ENCODE peak calls at places on chromosomes 11 and 22, in eight cellular contexts. One of them, this sample, is unnamed.
A peak's percentile ranks its signal among the peaks of the same experiment; 100 is the strongest.

GRCh38 chr11:36092314-36093030 is 148.6 kb downstream of the LDLRAD3 start:
- DNase-seq in cardiac muscle cell: no peak
- DNase-seq in neural progenitor cell: no peak
- DNase-seq in ovary: no peak
- DNase-seq in A549: no peak
- DNase-seq in sigmoid colon: no peak
- DNase-seq in astrocyte: no peak
- DNase-seq in brain microvascular endothelial cell: no peak
- DNase-seq in this sample: no peak

GRCh38 chr11:13337986-13338436 is 60.4 kb downstream of the BMAL1 start:
- DNase-seq in cardiac muscle cell: peak; percentile 61
- DNase-seq in neural progenitor cell: no peak
- DNase-seq in ovary: no peak
- DNase-seq in A549: peak; percentile 34
- DNase-seq in sigmoid colon: no peak
- DNase-seq in astrocyte: peak; percentile 79
- DNase-seq in brain microvascular endothelial cell: peak; percentile 66
- DNase-seq in this sample: peak; percentile 44

GRCh38 chr22:31343235-31344191 is 2.6 kb downstream of the PATZ1 start:
- DNase-seq in cardiac muscle cell: peak; percentile 35
- DNase-seq in neural progenitor cell: peak; percentile 93
- DNase-seq in ovary: peak; percentile 66
- DNase-seq in A549: no peak
- DNase-seq in sigmoid colon: no peak
- DNase-seq in astrocyte: no peak
- DNase-seq in brain microvascular endothelial cell: no peak
- DNase-seq in this sample: peak; percentile 44

GRCh38 chr11:33402066-33402465 is 144.9 kb downstream of the HIPK3 start:
- DNase-seq in cardiac muscle cell: peak; percentile 6
- DNase-seq in neural progenitor cell: no peak
- DNase-seq in ovary: no peak
- DNase-seq in A549: no peak
- DNase-seq in sigmoid colon: no peak
- DNase-seq in astrocyte: no peak
- DNase-seq in brain microvascular endothelial cell: no peak
- DNase-seq in this sample: peak; percentile 14

GRCh38 chr11:65868076-65868667 is 4.4 kb downstream of the EFEMP2 start:
- DNase-seq in cardiac muscle cell: no peak
- DNase-seq in neural progenitor cell: peak; percentile 80
- DNase-seq in ovary: peak; percentile 28
- DNase-seq in A549: no peak
- DNase-seq in sigmoid colon: peak; percentile 70
- DNase-seq in astrocyte: no peak
- DNase-seq in brain microvascular endothelial cell: no peak
- DNase-seq in this sample: peak; percentile 39

GRCh38 chr22:48748113-48748859 is 1079.4 kb downstream of the BRD1 start:
- DNase-seq in cardiac muscle cell: no peak
- DNase-seq in neural progenitor cell: no peak
- DNase-seq in ovary: no peak
- DNase-seq in A549: no peak
- DNase-seq in sigmoid colon: peak; percentile 51
- DNase-seq in astrocyte: no peak
- DNase-seq in brain microvascular endothelial cell: no peak
- DNase-seq in this sample: no peak

GRCh38 chr11:125624756-125625213 is at the start of gene CHEK1:
- DNase-seq in cardiac muscle cell: no peak
- DNase-seq in neural progenitor cell: no peak
- DNase-seq in ovary: peak; percentile 10
- DNase-seq in A549: no peak
- DNase-seq in sigmoid colon: no peak
- DNase-seq in astrocyte: no peak
- DNase-seq in brain microvascular endothelial cell: no peak
- DNase-seq in this sample: no peak

GRCh38 chr11:122697636-122698167 is 42.2 kb downstream of the UBASH3B start:
- DNase-seq in cardiac muscle cell: peak; percentile 70
- DNase-seq in neural progenitor cell: no peak
- DNase-seq in ovary: no peak
- DNase-seq in A549: no peak
- DNase-seq in sigmoid colon: no peak
- DNase-seq in astrocyte: peak; percentile 54
- DNase-seq in brain microvascular endothelial cell: no peak
- DNase-seq in this sample: peak; percentile 67

GRCh38 chr11:65855927-65856363 is 2.0 kb downstream of the CFL1 start:
- DNase-seq in cardiac muscle cell: no peak
- DNase-seq in neural progenitor cell: peak; percentile 8
- DNase-seq in ovary: no peak
- DNase-seq in A549: no peak
- DNase-seq in sigmoid colon: no peak
- DNase-seq in astrocyte: no peak
- DNase-seq in brain microvascular endothelial cell: no peak
- DNase-seq in this sample: peak; percentile 4

GRCh38 chr11:125494033-125494364 is 2.1 kb downstream of the FEZ1 start:
- DNase-seq in cardiac muscle cell: no peak
- DNase-seq in neural progenitor cell: peak; percentile 15
- DNase-seq in ovary: no peak
- DNase-seq in A549: no peak
- DNase-seq in sigmoid colon: no peak
- DNase-seq in astrocyte: no peak
- DNase-seq in brain microvascular endothelial cell: no peak
- DNase-seq in this sample: no peak

GRCh38 chr11:19735512-19735911 is 22.9 kb downstream of the NAV2 start:
- DNase-seq in cardiac muscle cell: peak; percentile 30
- DNase-seq in neural progenitor cell: no peak
- DNase-seq in ovary: no peak
- DNase-seq in A549: no peak
- DNase-seq in sigmoid colon: no peak
- DNase-seq in astrocyte: peak; percentile 41
- DNase-seq in brain microvascular endothelial cell: peak; percentile 41
- DNase-seq in this sample: no peak

GRCh38 chr11:36075053-36075452 is 131.2 kb downstream of the LDLRAD3 start:
- DNase-seq in cardiac muscle cell: peak; percentile 82
- DNase-seq in neural progenitor cell: no peak
- DNase-seq in ovary: no peak
- DNase-seq in A549: no peak
- DNase-seq in sigmoid colon: no peak
- DNase-seq in astrocyte: peak; percentile 86
- DNase-seq in brain microvascular endothelial cell: peak; percentile 65
- DNase-seq in this sample: no peak

GRCh38 chr11:22234743-22235142 is 41.9 kb downstream of the ANO5 start:
- DNase-seq in cardiac muscle cell: no peak
- DNase-seq in neural progenitor cell: peak; percentile 33
- DNase-seq in ovary: no peak
- DNase-seq in A549: no peak
- DNase-seq in sigmoid colon: no peak
- DNase-seq in astrocyte: no peak
- DNase-seq in brain microvascular endothelial cell: no peak
- DNase-seq in this sample: no peak

GRCh38 chr11:70471254-70471653 is 72.9 kb downstream of the CTTN start:
- DNase-seq in cardiac muscle cell: peak; percentile 50
- DNase-seq in neural progenitor cell: peak; percentile 78
- DNase-seq in ovary: peak; percentile 15
- DNase-seq in A549: peak; percentile 51
- DNase-seq in sigmoid colon: peak; percentile 47
- DNase-seq in astrocyte: no peak
- DNase-seq in brain microvascular endothelial cell: peak; percentile 28
- DNase-seq in this sample: peak; percentile 76

GRCh38 chr11:66047541-66048365 is 1.2 kb downstream of the GAL3ST3 start:
- DNase-seq in cardiac muscle cell: no peak
- DNase-seq in neural progenitor cell: no peak
- DNase-seq in ovary: no peak
- DNase-seq in A549: no peak
- DNase-seq in sigmoid colon: no peak
- DNase-seq in astrocyte: peak; percentile 23
- DNase-seq in brain microvascular endothelial cell: no peak
- DNase-seq in this sample: no peak

GRCh38 chr11:106914409-106914808 is 103.9 kb downstream of the GUCY1A2 start:
- DNase-seq in cardiac muscle cell: no peak
- DNase-seq in neural progenitor cell: no peak
- DNase-seq in ovary: no peak
- DNase-seq in A549: no peak
- DNase-seq in sigmoid colon: no peak
- DNase-seq in astrocyte: no peak
- DNase-seq in brain microvascular endothelial cell: no peak
- DNase-seq in this sample: no peak

GRCh38 chr11:106920899-106921504 is 97.3 kb downstream of the GUCY1A2 start:
- DNase-seq in cardiac muscle cell: peak; percentile 9
- DNase-seq in neural progenitor cell: no peak
- DNase-seq in ovary: no peak
- DNase-seq in A549: no peak
- DNase-seq in sigmoid colon: no peak
- DNase-seq in astrocyte: no peak
- DNase-seq in brain microvascular endothelial cell: no peak
- DNase-seq in this sample: no peak

DNA sequence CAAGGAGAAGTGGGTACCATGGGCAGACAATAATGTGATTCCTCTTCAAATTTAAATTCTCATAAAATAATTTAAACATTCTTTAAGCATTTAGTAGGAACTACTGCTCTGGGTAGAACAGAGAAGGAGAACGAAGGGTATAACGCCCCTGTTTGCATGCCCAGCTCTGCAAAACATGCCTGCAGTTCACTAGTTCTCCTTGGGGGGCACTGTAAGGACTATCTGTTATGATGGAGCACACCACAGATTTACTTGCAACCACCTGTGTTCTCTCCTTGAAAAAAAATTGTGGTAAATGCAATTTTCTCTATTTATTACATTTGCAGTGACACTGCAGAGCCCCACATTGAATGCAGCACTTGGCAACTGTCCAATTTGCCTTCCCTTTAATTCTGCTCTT is 100.3 kb downstream of the GUCY1A2 start:
- DNase-seq in cardiac muscle cell: peak; percentile 24
- DNase-seq in neural progenitor cell: peak; percentile 24
- DNase-seq in ovary: no peak
- DNase-seq in A549: no peak
- DNase-seq in sigmoid colon: no peak
- DNase-seq in astrocyte: no peak
- DNase-seq in brain microvascular endothelial cell: no peak
- DNase-seq in this sample: peak; percentile 13
- TF ChIP-seq CTCF in cardiac muscle cell: peak; percentile 45
- TF ChIP-seq CTCF in neural progenitor cell: peak; percentile 41
- TF ChIP-seq CTCF in ovary: no peak
- TF ChIP-seq CTCF in A549: no peak
- TF ChIP-seq CTCF in sigmoid colon: no peak
- TF ChIP-seq CTCF in astrocyte: peak; percentile 27
- TF ChIP-seq CTCF in brain microvascular endothelial cell: peak; percentile 70
- TF ChIP-seq CTCF in this sample: peak; percentile 32

DNA sequence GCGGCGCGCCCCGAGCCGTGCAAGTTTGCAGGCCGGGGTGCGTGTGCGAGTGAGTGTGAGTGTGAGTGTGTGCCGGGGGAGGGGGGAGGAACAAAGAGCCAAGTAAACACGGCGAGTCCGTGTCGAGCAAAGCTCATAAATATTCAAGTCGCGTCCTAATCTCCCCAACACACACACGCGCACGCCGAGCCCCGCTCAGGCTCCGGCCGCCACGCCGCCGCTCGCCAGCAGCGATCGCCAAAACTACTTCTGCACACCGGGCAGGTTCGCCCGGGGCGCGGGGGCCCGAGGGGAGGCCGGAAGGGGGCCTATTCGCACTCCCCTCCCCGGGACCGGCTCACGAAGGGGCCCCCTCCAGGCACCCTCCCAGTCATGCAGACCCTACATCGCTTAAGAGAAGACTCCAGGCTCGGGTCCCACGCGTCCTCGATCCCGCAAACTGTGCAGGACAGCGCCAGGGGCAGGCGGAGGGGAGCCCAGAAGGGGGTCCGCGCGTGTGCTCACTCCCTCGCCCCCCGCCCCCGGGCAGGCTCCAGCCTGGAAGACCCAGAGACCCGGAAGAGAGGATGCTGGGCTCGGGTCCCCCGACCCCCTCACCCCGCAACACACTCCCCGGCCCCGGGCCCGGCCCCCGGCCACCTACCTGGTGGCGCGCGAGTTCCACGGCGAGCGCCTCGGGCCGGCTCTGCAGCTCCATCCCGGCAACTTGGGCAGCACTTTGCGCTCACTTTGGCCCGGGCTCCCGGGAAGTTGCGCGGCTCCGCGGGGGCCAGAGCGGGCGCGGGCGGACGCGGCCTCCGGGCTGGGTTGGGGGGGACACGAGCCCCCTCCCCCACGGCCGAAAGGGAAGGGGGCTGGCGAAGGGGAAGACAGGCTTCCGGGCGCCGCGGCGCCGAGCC is 703 bp downstream of the PHF21B start:
- DNase-seq in cardiac muscle cell: peak; percentile 21
- DNase-seq in neural progenitor cell: peak; percentile 59
- DNase-seq in ovary: peak; percentile 18
- DNase-seq in A549: peak; percentile 31
- DNase-seq in sigmoid colon: no peak
- DNase-seq in astrocyte: no peak
- DNase-seq in brain microvascular endothelial cell: no peak
- DNase-seq in this sample: no peak
- H3K4me3 ChIP-seq in cardiac muscle cell: peak overlapping the region; percentile 60
- H3K4me3 ChIP-seq in neural progenitor cell: peak overlapping the region; percentile 97
- H3K4me3 ChIP-seq in ovary: peak overlapping the region; percentile 46
- H3K4me3 ChIP-seq in A549: peak overlapping the region; percentile 66
- H3K4me3 ChIP-seq in sigmoid colon: peak overlapping the region; percentile 58
- H3K4me3 ChIP-seq in astrocyte: peak overlapping the region; percentile 33
- H3K4me3 ChIP-seq in brain microvascular endothelial cell: no peak overlapping the region
- H3K4me3 ChIP-seq in this sample: no peak overlapping the region

GRCh38 chr22:41341012-41341411 is 39.7 kb downstream of the ZC3H7B start:
- DNase-seq in cardiac muscle cell: no peak
- DNase-seq in neural progenitor cell: no peak
- DNase-seq in ovary: no peak
- DNase-seq in A549: no peak
- DNase-seq in sigmoid colon: no peak
- DNase-seq in astrocyte: no peak
- DNase-seq in brain microvascular endothelial cell: no peak
- DNase-seq in this sample: no peak
- TF ChIP-seq CTCF in cardiac muscle cell: no peak
- TF ChIP-seq CTCF in neural progenitor cell: no peak
- TF ChIP-seq CTCF in ovary: no peak
- TF ChIP-seq CTCF in A549: no peak
- TF ChIP-seq CTCF in sigmoid colon: no peak
- TF ChIP-seq CTCF in astrocyte: no peak
- TF ChIP-seq CTCF in brain microvascular endothelial cell: no peak
- TF ChIP-seq CTCF in this sample: no peak

GRCh38 chr11:63768232-63769043 is at the start of gene ZFTA:
- DNase-seq in cardiac muscle cell: peak; percentile 70
- DNase-seq in neural progenitor cell: peak; percentile 90
- DNase-seq in ovary: peak; percentile 67
- DNase-seq in A549: peak; percentile 51
- DNase-seq in sigmoid colon: peak; percentile 87
- DNase-seq in astrocyte: no peak
- DNase-seq in brain microvascular endothelial cell: peak; percentile 28
- DNase-seq in this sample: peak; percentile 74

GRCh38 chr11:63765688-63766241 is 2.8 kb downstream of the ZFTA start:
- DNase-seq in cardiac muscle cell: no peak
- DNase-seq in neural progenitor cell: no peak
- DNase-seq in ovary: peak; percentile 47
- DNase-seq in A549: no peak
- DNase-seq in sigmoid colon: no peak
- DNase-seq in astrocyte: no peak
- DNase-seq in brain microvascular endothelial cell: no peak
- DNase-seq in this sample: no peak

GRCh38 chr11:63764712-63765631 is 3.6 kb downstream of the ZFTA start:
- DNase-seq in cardiac muscle cell: peak; percentile 48
- DNase-seq in neural progenitor cell: peak; percentile 26
- DNase-seq in ovary: peak; percentile 77
- DNase-seq in A549: peak; percentile 33
- DNase-seq in sigmoid colon: no peak
- DNase-seq in astrocyte: no peak
- DNase-seq in brain microvascular endothelial cell: no peak
- DNase-seq in this sample: no peak

GRCh38 chr11:63767415-63768231 is 952 bp downstream of the ZFTA start:
- DNase-seq in cardiac muscle cell: peak; percentile 87
- DNase-seq in neural progenitor cell: peak; percentile 96
- DNase-seq in ovary: peak; percentile 76
- DNase-seq in A549: peak; percentile 57
- DNase-seq in sigmoid colon: peak; percentile 85
- DNase-seq in astrocyte: peak; percentile 73
- DNase-seq in brain microvascular endothelial cell: peak; percentile 53
- DNase-seq in this sample: peak; percentile 58

GRCh38 chr11:63766501-63767270 is 1.9 kb downstream of the ZFTA start:
- DNase-seq in cardiac muscle cell: no peak
- DNase-seq in neural progenitor cell: peak; percentile 38
- DNase-seq in ovary: peak; percentile 34
- DNase-seq in A549: no peak
- DNase-seq in sigmoid colon: no peak
- DNase-seq in astrocyte: no peak
- DNase-seq in brain microvascular endothelial cell: no peak
- DNase-seq in this sample: no peak
- H3K4me3 ChIP-seq in cardiac muscle cell: peak overlapping the region; percentile 85
- H3K4me3 ChIP-seq in neural progenitor cell: peak overlapping the region; percentile 94
- H3K4me3 ChIP-seq in ovary: peak overlapping the region; percentile 78
- H3K4me3 ChIP-seq in A549: peak overlapping the region; percentile 63
- H3K4me3 ChIP-seq in sigmoid colon: peak overlapping the region; percentile 94
- H3K4me3 ChIP-seq in astrocyte: peak overlapping the region; percentile 82
- H3K4me3 ChIP-seq in brain microvascular endothelial cell: peak overlapping the region; percentile 72
- H3K4me3 ChIP-seq in this sample: no peak overlapping the region

This sample was measured in GM12865.